ENCODE peak calls at places on chromosomes 4 and X, in eight cellular contexts. G is right lobe of liver, Z is left ventricle myocardium inferior, U is GM23248, W is AG04450, A is IMR-90, C is fibroblast of lung, P is HepG2. S is an unnamed sample.

GRCh38 chr4:70197842-70198241 is 2.3 kb downstream of the ODAM start:
- DNase-seq in A (no peak), P (peak), U (no peak), G (no peak), W (no peak), C (peak), Z (no peak), S (no peak)

GRCh38 chr4:8419222-8420041 is 21.1 kb downstream of the ACOX3 start:
- DNase-seq in C (peak), U (peak), W (no peak), Z (no peak), A (peak), G (no peak), P (no peak), S (peak)

GRCh38 chrX:71992711-71993110 is 82.1 kb downstream of the NHSL2 start:
- DNase-seq in G (no peak), C (no peak), U (no peak), A (no peak), W (no peak), P (no peak), Z (no peak), S (no peak)

GRCh38 chr4:136706942-136707341 is 825.4 kb downstream of the PCDH18 start:
- DNase-seq in W (no peak), C (no peak), U (no peak), A (no peak), G (no peak), Z (no peak), P (no peak), S (no peak)

GRCh38 chr4:179750374-179750773 is 2308.1 kb upstream of the AGA start:
- DNase-seq in U (no peak), P (no peak), A (peak), Z (no peak), C (peak), G (no peak), W (no peak), S (no peak)

GRCh38 chrX:150199803-150200202 is 163.3 kb upstream of the MAMLD1 start:
- DNase-seq in C (no peak), W (no peak), Z (no peak), P (no peak), U (no peak), A (no peak), G (no peak), S (no peak)

GRCh38 chrX:39813631-39814246 is 284.0 kb downstream of the BCOR start:
- DNase-seq in P (no peak), G (peak), C (peak), Z (peak), U (peak), W (no peak), A (peak), S (peak)

GRCh38 chr4:52051615-52052474 is 741 bp downstream of the SPATA18 start:
- DNase-seq in A (peak), U (peak), G (peak), W (peak), P (peak), C (peak), Z (peak), S (peak)

GRCh38 chrX:139200793-139201192 is 329.7 kb upstream of the F9 start:
- DNase-seq in G (no peak), P (no peak), U (peak), C (peak), A (peak), Z (no peak), W (no peak), S (no peak)

GRCh38 chr4:53608242-53608641 is 17.0 kb upstream of the LNX1 start:
- DNase-seq in G (no peak), A (no peak), P (no peak), C (no peak), U (no peak), W (no peak), Z (no peak), S (no peak)

GRCh38 chr4:182871616-182872015 is 45.6 kb downstream of the DCTD start:
- DNase-seq in P (no peak), G (no peak), U (no peak), Z (no peak), W (no peak), C (no peak), A (no peak), S (no peak)

GRCh38 chr4:52368895-52369294 is 290.2 kb downstream of the USP46 start:
- DNase-seq in U (no peak), A (no peak), G (no peak), W (no peak), C (no peak), Z (no peak), P (peak), S (no peak)

GRCh38 chrX:53682885-53683555 is 3.5 kb downstream of the HUWE1 start:
- DNase-seq in G (no peak), A (peak), Z (no peak), U (peak), C (peak), P (peak), W (no peak), S (no peak)

GRCh38 chrX:12997898-12998687 is 23.2 kb downstream of the TMSB4X start:
- DNase-seq in C (no peak), A (no peak), P (no peak), U (no peak), Z (no peak), G (no peak), W (no peak), S (no peak)

GRCh38 chr4:81565137-81565870 is 93.6 kb upstream of the RASGEF1B start:
- DNase-seq in C (peak), P (no peak), Z (peak), A (no peak), W (no peak), U (peak), G (peak), S (peak)

GRCh38 chrX:155662297-155662696 is 49.5 kb upstream of the TMLHE start:
- DNase-seq in P (peak), Z (no peak), A (no peak), W (no peak), G (no peak), U (peak), C (no peak), S (no peak)

GRCh38 chr4:123092603-123093002 is 170.2 kb upstream of the NUDT6 start:
- DNase-seq in W (no peak), C (no peak), G (no peak), A (no peak), P (no peak), Z (no peak), U (no peak), S (no peak)

GRCh38 chrX:17323397-17323796 is 51.6 kb upstream of the NHS start:
- DNase-seq in W (no peak), G (no peak), P (no peak), C (no peak), A (no peak), Z (no peak), U (no peak), S (no peak)

GRCh38 chr4:7960790-7961655 is 21.4 kb upstream of the AFAP1 start:
- DNase-seq in A (peak), U (peak), Z (no peak), C (peak), P (no peak), W (peak), G (no peak), S (peak)

GRCh38 chrX:13937370-13938052 is 92.2 kb downstream of the GEMIN8 start:
- DNase-seq in W (no peak), P (no peak), U (peak), G (no peak), A (peak), Z (no peak), C (peak), S (no peak)

GRCh38 chr4:142817442-142817841 is 28.7 kb downstream of the INPP4B start:
- DNase-seq in G (no peak), U (peak), W (peak), P (no peak), A (peak), C (peak), Z (no peak), S (peak)

DNA sequence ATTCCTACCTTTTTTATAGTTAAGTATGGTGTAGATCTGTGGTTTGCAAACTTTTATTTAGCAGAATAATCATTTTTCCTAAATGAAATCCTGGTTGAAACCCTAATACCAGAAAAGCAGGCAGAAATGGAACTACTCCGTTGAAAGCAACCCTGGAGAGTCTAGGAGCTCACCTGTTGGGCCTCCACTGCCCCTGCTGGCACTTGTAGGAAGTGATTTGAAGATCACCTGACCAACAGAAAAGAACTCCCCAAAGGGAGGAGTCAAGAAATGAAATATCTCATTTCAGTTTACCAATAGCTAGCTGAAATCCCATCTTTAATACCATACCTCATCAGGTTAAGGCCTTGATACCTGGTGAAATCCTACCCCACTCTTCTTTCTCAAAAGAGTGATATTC is 277.1 kb downstream of the KLHL13 start:
- DNase-seq in A (no peak), U (no peak), C (no peak), W (no peak), Z (no peak), P (no peak), G (no peak), S (no peak)
- H3K27ac ChIP-seq in A (no peak), U (no peak), C (no peak), W (no peak), Z (no peak), P (no peak), G (no peak), S (no peak)

DNA sequence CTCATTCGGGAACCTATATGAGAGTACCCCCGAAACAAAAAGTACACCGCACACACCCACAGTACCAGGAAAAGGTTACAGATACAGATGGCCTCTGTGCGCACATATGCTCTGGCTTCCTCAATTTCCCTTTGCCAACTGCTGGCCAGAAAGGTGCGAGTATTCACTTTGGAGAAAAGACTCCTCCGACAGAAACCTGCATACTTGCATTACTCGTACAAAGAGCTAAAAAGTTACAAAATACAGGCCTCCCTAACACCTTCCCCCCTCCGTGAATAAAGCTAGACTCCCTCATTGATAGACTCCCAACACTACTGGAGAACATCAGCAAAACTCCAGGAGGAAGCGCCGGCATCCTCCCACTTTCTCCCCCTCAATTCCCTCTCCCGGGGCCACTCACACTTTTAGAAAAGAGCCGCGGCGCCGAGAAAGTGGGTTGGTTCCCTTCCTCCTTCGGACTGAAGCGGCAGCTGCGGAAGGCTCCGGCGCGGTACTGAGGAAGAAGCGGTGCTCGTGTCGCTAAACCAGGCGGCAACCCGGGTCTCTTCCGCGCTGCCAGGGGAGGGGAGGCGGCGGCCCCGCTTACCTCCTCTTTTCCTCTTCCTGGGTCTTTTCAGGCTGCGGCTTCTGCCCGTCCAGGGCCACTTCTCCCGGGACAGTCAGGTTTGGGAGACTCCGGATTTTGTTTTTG is 1.2 kb downstream of the FBXW7 start:
- DNase-seq in A (no peak), Z (peak), P (no peak), G (peak), W (no peak), C (peak), U (peak), S (peak)
- H3K27ac ChIP-seq in A (peak), Z (peak), P (peak), G (peak), W (no peak), C (peak), U (peak), S (peak)

GRCh38 chr4:1809754-1810502 is 16.8 kb downstream of the FGFR3 start:
- DNase-seq in U (peak), W (peak), P (peak), C (peak), Z (peak), A (peak), G (peak), S (peak)
- H3K27ac ChIP-seq in U (no peak), W (no peak), P (peak), C (no peak), Z (no peak), A (no peak), G (no peak), S (no peak)

DNA sequence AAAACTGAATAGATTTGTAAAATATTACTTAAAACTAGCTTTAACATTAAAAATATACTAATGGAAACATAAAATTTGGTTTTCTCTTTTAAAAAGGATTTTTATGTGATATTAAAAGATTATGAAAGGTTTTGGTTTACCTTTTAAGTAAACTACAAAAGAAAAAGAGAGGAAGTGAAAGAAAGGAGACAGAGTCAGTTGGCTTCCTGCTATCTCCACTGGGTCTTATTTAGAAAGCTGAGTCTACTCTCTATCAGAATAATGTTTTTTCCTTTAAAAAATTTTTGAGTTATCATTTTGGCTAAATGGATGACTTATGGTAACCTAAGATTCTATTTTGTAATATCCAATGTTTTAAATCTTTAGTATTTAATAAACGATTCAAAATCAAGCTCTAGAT is 21.6 kb upstream of the ATP8A1 start:
- DNase-seq in A (no peak), Z (no peak), G (no peak), C (no peak), W (no peak), U (no peak), P (no peak), S (no peak)
- H3K27ac ChIP-seq in A (no peak), Z (no peak), G (no peak), C (no peak), W (no peak), U (no peak), P (no peak), S (no peak)

GRCh38 chrX:107135076-107135964 is 16.7 kb upstream of the RBM41 start:
- DNase-seq in P (peak), A (peak), Z (no peak), W (peak), G (no peak), U (peak), C (peak), S (no peak)

DNA sequence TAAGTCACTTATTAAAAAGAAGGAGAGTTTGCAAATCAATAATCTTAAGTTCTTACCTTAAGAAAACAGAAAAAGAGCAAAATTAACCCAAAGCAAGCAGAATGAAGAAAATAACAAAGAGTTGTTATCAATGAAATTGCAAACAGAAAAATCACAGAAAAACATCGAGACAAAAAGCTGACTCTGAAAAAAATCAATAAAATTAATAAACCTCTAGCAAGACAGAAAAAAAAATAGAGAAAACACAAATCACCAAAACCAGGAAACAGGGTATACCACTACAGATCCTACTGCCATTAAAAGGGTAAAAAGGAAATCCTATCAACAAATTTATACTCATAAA is 17.3 kb upstream of the RBM41 start:
- DNase-seq in W (no peak), P (no peak), G (no peak), A (no peak), Z (no peak), C (no peak), U (no peak), S (no peak)
- H3K27ac ChIP-seq in W (no peak), P (no peak), G (no peak), A (no peak), Z (no peak), C (no peak), U (peak), S (no peak)

GRCh38 chrX:30888526-30889146 is 418 bp downstream of the TAB3 start:
- DNase-seq in P (no peak), W (no peak), G (no peak), C (no peak), U (peak), A (no peak), Z (no peak), S (no peak)
- H3K27ac ChIP-seq in P (peak), W (no peak), G (peak), C (peak), U (peak), A (peak), Z (peak), S (peak)